ENCODE peak calls at places on chromosomes 12 and 14, in eight cellular contexts. F, G, U, Z, B, V, C and W are unnamed samples.

GRCh38 chr12:102948941-102949352 is 8.5 kb upstream of the ASCL1 start:
- DNase-seq in F (peak; percentile 24), G (peak; percentile 46), U (no peak), Z (no peak), B (peak; percentile 60), V (peak; percentile 47), C (peak; percentile 54), W (peak; percentile 79)

GRCh38 chr12:80958162-80958561 is 20.4 kb upstream of the LIN7A start:
- DNase-seq in F (no peak), G (no peak), U (no peak), Z (no peak), B (peak; percentile 11), V (no peak), C (no peak), W (no peak)

GRCh38 chr12:6962285-6963015 is 8.0 kb downstream of the PHB2 start:
- DNase-seq in F (no peak), G (peak; percentile 91), U (peak; percentile 64), Z (no peak), B (no peak), V (no peak), C (no peak), W (no peak)

GRCh38 chr12:49389092-49389703 is 21.9 kb downstream of the SPATS2 start:
- DNase-seq in F (no peak), G (peak; percentile 22), U (no peak), Z (no peak), B (peak; percentile 69), V (no peak), C (no peak), W (peak; percentile 62)

GRCh38 chr12:56220611-56221232 is 1.0 kb downstream of the RNF41 start:
- DNase-seq in F (peak; percentile 80), G (no peak), U (no peak), Z (peak; percentile 28), B (peak; percentile 90), V (no peak), C (peak; percentile 72), W (no peak)

GRCh38 chr14:64838656-64839055 is 41.1 kb downstream of the SPTB start:
- DNase-seq in F (no peak), G (peak; percentile 19), U (no peak), Z (peak; percentile 90), B (no peak), V (no peak), C (no peak), W (no peak)

GRCh38 chr14:72603639-72604038 is 290.3 kb downstream of the DPF3 start:
- DNase-seq in F (peak; percentile 11), G (no peak), U (no peak), Z (no peak), B (no peak), V (no peak), C (peak; percentile 25), W (no peak)

GRCh38 chr14:91108941-91109611 is 4.8 kb upstream of the DGLUCY start:
- DNase-seq in F (no peak), G (peak; percentile 52), U (peak; percentile 72), Z (no peak), B (peak; percentile 62), V (no peak), C (peak; percentile 79), W (no peak)

GRCh38 chr12:124716208-124717141 is 147.2 kb downstream of the SCARB1 start:
- DNase-seq in F (no peak), G (no peak), U (no peak), Z (peak; percentile 30), B (no peak), V (no peak), C (no peak), W (no peak)

GRCh38 chr12:56487448-56488040 is 417 bp downstream of the GLS2 start:
- DNase-seq in F (no peak), G (peak; percentile 44), U (peak; percentile 80), Z (peak; percentile 11), B (no peak), V (no peak), C (peak; percentile 6), W (peak; percentile 23)

GRCh38 chr14:96592591-96593388 is 90.6 kb downstream of the PAPOLA start:
- DNase-seq in F (peak; percentile 14), G (peak; percentile 54), U (peak; percentile 59), Z (peak; percentile 22), B (no peak), V (peak; percentile 89), C (peak; percentile 37), W (peak; percentile 50)

GRCh38 chr12:66169221-66170170 is at the start of gene TMBIM4:
- DNase-seq in F (peak; percentile 94), G (peak; percentile 91), U (peak; percentile 94), Z (peak; percentile 93), B (peak; percentile 99), V (peak; percentile 91), C (peak; percentile 97), W (peak; percentile 82)

GRCh38 chr12:66165141-66165540 is 4.7 kb downstream of the TMBIM4 start:
- DNase-seq in F (no peak), G (no peak), U (no peak), Z (no peak), B (no peak), V (no peak), C (no peak), W (no peak)

GRCh38 chr12:66166561-66166960 is 3.2 kb downstream of the TMBIM4 start:
- DNase-seq in F (no peak), G (no peak), U (no peak), Z (no peak), B (no peak), V (no peak), C (no peak), W (no peak)

GRCh38 chr12:66170606-66171005 is 810 bp upstream of the TMBIM4 start:
- DNase-seq in F (no peak), G (no peak), U (no peak), Z (no peak), B (no peak), V (no peak), C (no peak), W (no peak)

DNA sequence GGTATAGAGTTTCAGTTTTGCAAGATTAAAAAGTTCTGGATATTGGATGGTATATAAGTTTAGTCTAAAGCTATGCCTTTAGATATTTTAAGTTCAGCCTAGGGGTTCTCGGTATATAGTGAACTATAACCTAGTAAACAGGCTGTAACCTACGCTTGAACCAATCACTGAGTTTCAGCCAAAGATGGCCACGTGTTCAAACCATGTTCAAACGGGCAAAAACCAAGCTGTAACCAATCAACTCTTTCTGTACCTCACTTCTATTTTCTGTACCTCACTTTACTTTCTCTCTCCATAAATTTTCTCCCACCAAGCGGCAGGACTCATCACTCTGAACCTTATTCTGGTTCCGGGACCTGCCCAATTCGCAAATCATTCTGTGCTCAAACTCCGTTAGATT is 1.4 kb downstream of the TMBIM4 start:
- DNase-seq in F (no peak), G (no peak), U (no peak), Z (no peak), B (peak; percentile 31), V (no peak), C (no peak), W (no peak)
- TF ChIP-seq CTCF in F (no peak), G (no peak), U (no peak), Z (no peak), B (no peak), V (no peak), C (no peak), W (no peak)

GRCh38 chr12:16891673-16892072 is 285.7 kb upstream of the LMO3 start:
- DNase-seq in F (no peak), G (no peak), U (no peak), Z (peak; percentile 43), B (no peak), V (no peak), C (no peak), W (no peak)
- TF ChIP-seq CTCF in F (no peak), G (no peak), U (no peak), Z (no peak), B (no peak), V (no peak), C (no peak), W (no peak)

DNA sequence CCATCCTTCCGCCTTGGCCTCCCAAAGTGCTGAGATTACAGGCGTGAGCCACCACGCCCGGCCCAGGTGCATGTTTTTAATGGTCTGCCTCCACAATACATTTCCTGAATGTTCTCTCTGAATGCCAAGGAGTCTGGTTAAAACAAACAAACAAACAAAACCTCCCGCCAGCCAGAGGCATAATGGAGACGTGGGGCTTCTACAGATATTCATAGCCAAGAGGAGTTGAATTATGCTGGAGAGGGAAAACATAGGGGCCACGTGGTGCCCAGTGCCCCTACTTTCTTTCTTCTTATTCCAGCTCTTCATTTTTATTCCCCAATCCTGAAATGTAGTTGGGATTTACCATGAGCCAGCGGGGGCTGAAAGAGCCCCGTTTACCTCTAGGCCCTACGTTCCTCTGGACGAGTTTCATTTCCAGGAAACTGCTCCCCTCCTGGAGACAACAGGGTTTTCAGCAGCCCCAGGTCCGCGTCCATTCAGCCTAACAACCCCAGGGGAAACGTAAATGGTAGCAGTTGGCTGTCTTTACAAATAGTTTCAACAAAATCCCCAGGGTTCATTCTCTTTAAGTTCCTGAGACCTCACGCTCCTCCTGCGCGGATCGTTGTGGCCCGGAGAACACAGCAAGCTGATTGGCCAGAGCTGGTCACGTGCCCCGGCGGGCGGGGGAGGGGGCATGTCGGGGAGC is 108.5 kb upstream of the ESRRB start:
- DNase-seq in F (peak; percentile 27), G (peak; percentile 60), U (peak; percentile 69), Z (peak; percentile 34), B (peak; percentile 31), V (no peak), C (peak; percentile 46), W (peak; percentile 34)
- TF ChIP-seq CTCF in F (peak; percentile 33), G (no peak), U (peak; percentile 12), Z (peak; percentile 26), B (no peak), V (no peak), C (peak; percentile 35), W (no peak)

DNA sequence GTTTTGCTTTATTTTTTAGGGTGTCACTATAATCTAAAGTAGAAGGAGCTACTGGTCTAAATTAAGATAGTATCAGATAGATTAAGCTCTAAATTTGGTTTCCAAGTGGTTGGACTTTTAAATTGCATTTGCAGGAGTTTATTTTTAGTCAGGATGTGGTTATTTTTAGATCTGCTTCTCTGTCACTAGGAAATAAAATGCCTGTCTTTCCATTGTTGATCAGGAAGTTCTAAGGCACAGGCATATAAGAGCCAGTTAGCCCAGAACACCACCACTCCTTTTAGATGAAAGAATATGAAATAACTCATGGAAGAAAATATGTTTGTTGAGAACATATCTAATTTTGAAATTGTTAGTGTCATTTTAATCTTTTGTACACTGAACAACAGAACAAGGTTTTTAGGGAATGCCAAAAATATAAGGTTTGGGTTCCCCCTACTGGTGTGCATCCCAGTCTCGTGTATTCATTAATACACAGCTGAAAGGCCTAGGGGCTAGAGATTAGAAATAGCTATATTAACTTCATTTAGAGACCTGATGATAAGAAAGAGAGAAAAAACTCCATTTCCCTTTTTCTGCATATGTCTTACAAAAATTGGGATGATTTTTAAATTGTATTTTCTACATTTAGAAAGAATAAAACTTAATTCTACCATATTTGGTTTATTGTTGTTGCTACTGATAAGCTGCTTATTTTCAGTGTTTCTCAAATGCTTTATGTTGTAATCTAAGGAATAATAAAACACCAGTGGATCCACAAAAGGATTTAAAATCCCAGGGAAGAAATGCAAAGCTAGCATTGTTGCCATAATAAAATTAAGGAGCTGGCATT is 67.2 kb downstream of the RIC8B start:
- DNase-seq in F (peak; percentile 46), G (peak; percentile 56), U (no peak), Z (peak; percentile 20), B (peak; percentile 61), V (peak; percentile 50), C (peak; percentile 72), W (peak; percentile 32)
- TF ChIP-seq CTCF in F (peak; percentile 75), G (peak; percentile 52), U (peak; percentile 58), Z (peak; percentile 79), B (peak; percentile 50), V (peak; percentile 90), C (peak; percentile 76), W (peak; percentile 36)

DNA sequence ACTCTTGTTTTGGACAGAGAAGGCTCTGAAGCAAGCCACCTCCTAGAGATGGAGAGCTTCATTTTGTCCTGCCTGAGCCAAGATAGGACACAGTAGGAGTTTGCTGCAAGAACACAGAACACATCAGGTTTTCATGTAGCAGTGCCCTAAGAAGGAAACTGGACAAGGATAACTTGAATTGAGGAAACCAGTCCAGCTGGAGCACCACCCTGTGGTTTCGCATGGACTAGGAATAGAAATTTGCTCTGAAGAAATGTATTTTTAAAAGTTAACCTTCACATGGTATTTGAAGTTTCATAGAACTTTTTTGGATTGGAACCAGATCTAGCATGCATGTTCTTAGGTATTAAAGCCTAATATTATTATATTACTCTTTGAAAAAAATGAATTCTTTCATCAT is 68.8 kb downstream of the RERG start:
- DNase-seq in F (peak; percentile 8), G (no peak), U (no peak), Z (no peak), B (no peak), V (no peak), C (peak; percentile 36), W (no peak)
- TF ChIP-seq CTCF in F (peak; percentile 38), G (no peak), U (peak; percentile 30), Z (peak; percentile 35), B (no peak), V (no peak), C (peak; percentile 38), W (no peak)